ENCODE peak calls at places on chromosomes 5 and 9, in nine cellular contexts. W is osteoblast, T is cardiac muscle cell, G is pancreas, K is HCT116, M is choroid plexus epithelial cell, E is BJ, U is vagina, P is brain microvascular endothelial cell. N is an unnamed sample.

GRCh38 chr5:72920690-72921089 is 35.2 kb upstream of the FCHO2 start:
- DNase-seq in T (peak), W (no peak), M (peak), G (no peak), K (peak), U (no peak), E (no peak), P (no peak), N (peak)

GRCh38 chr5:27962201-27962600 is 923.8 kb upstream of the CDH9 start:
- DNase-seq in K (no peak), G (no peak), T (peak), U (no peak), W (no peak), P (no peak), M (peak), E (no peak), N (no peak)

GRCh38 chr9:108842610-108843295 is 13.0 kb downstream of the ACTL7B start:
- DNase-seq in P (no peak), G (no peak), W (no peak), T (no peak), E (no peak), K (no peak), U (peak), M (no peak), N (no peak)

GRCh38 chr5:169222934-169223594 is 77.9 kb downstream of the SLIT3 start:
- DNase-seq in E (no peak), K (no peak), P (no peak), W (no peak), M (no peak), U (no peak), G (no peak), T (no peak), N (no peak)

GRCh38 chr9:132794730-132795380 is 83.2 kb downstream of the AK8 start:
- DNase-seq in U (peak), M (no peak), P (no peak), E (no peak), W (no peak), G (no peak), K (no peak), T (no peak), N (no peak)

GRCh38 chr5:169538935-169539334 is 44.6 kb upstream of the SPDL1 start:
- DNase-seq in G (no peak), K (no peak), M (no peak), E (no peak), T (no peak), U (no peak), W (no peak), P (no peak), N (no peak)

GRCh38 chr5:157464518-157465171 is 4.6 kb downstream of the NIPAL4 start:
- DNase-seq in G (no peak), K (peak), E (peak), T (peak), U (no peak), W (peak), P (peak), M (peak), N (peak)

GRCh38 chr9:14313378-14313940 is 482 bp downstream of the NFIB start:
- DNase-seq in W (no peak), E (no peak), M (peak), U (no peak), P (peak), G (peak), K (no peak), T (no peak), N (no peak)

GRCh38 chr9:110320651-110321050 is 17.0 kb downstream of the TXNDC8 start:
- DNase-seq in T (peak), G (no peak), P (no peak), U (no peak), E (peak), W (no peak), M (peak), K (no peak), N (no peak)

GRCh38 chr5:34039398-34040157 is 3.4 kb downstream of the C1QTNF3 start:
- DNase-seq in U (no peak), K (no peak), W (no peak), G (no peak), T (no peak), E (no peak), M (no peak), P (no peak), N (no peak)

GRCh38 chr5:34043099-34043876 is at the start of gene C1QTNF3:
- DNase-seq in T (peak), U (no peak), P (no peak), W (no peak), G (no peak), M (no peak), E (no peak), K (no peak), N (peak)

GRCh38 chr5:34042302-34042701 is 711 bp downstream of the C1QTNF3 start:
- DNase-seq in P (no peak), M (no peak), U (no peak), W (peak), T (no peak), K (no peak), E (no peak), G (no peak), N (no peak)

GRCh38 chr5:34040411-34040810 is 2.6 kb downstream of the C1QTNF3 start:
- DNase-seq in T (no peak), M (no peak), P (no peak), U (no peak), K (no peak), E (no peak), G (no peak), W (no peak), N (no peak)

GRCh38 chr5:34041247-34041972 is 1.6 kb downstream of the C1QTNF3 start:
- DNase-seq in U (no peak), T (no peak), G (no peak), E (no peak), K (no peak), M (no peak), W (no peak), P (no peak), N (no peak)
- TF ChIP-seq CTCF in U (no peak), T (no peak), G (no peak), E (no peak), K (no peak), M (no peak), W (no peak), P (no peak), N (no peak)

GRCh38 chr9:16221350-16221749 is 649.1 kb downstream of the BNC2 start:
- DNase-seq in K (no peak), W (no peak), P (no peak), M (no peak), E (no peak), U (no peak), T (no peak), G (no peak), N (no peak)
- H3K4me3 ChIP-seq in K (no peak), W (no peak), P (no peak), M (no peak), E (no peak), U (no peak), T (no peak), G (no peak), N (no peak)

GRCh38 chr5:20555034-20555433 is 567.0 kb upstream of the CDH18 start:
- DNase-seq in T (no peak), W (no peak), P (no peak), G (no peak), E (no peak), U (no peak), K (no peak), M (no peak), N (no peak)
- TF ChIP-seq CTCF in T (peak), W (no peak), P (no peak), G (no peak), E (no peak), U (no peak), K (no peak), M (peak), N (no peak)

GRCh38 chr5:145941677-145942130 is 5.3 kb downstream of the SH3RF2 start:
- DNase-seq in W (no peak), G (no peak), K (peak), T (no peak), M (no peak), P (no peak), U (no peak), E (no peak), N (no peak)

GRCh38 chr5:145938699-145939531 is 2.5 kb downstream of the SH3RF2 start:
- DNase-seq in G (no peak), U (no peak), P (no peak), M (no peak), W (no peak), T (no peak), K (no peak), E (no peak), N (peak)

GRCh38 chr5:145941096-145941676 is 4.8 kb downstream of the SH3RF2 start:
- DNase-seq in W (no peak), E (no peak), K (no peak), M (peak), P (no peak), U (no peak), T (no peak), G (no peak), N (no peak)

GRCh38 chr5:145937432-145938250 is 1.3 kb downstream of the SH3RF2 start:
- DNase-seq in P (no peak), G (peak), W (peak), U (no peak), K (peak), E (no peak), M (peak), T (no peak), N (peak)

DNA sequence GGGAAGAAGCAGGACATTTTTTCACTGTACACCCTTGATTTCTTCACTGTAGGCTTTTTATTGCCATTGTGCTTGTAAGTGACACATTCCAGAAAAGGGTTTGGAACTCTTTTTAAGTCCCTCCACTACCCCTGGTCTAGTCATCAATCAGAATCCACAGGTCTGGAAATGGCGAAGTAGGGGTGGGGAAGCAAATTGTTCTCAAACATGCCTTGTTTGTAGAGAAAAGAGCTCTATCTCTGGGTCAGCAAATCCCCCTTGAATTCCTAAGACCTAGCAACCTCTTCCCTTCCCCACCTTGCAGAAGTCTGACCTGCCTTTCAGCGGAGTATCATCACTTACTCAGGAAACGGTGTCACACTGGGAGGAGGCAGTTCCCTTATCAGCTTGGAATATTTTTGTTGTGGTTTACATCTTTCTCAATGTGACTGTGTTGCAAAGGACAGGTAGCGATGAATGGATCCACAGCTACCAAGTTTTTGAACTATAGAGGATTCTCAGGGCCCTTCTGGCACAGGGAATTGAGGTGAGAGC is 3.2 kb downstream of the SH3RF2 start:
- DNase-seq in P (no peak), E (no peak), T (no peak), G (no peak), W (no peak), U (no peak), K (no peak), M (no peak), N (no peak)
- H3K4me3 ChIP-seq in P (no peak), E (no peak), T (peak), G (no peak), W (no peak), U (peak), K (peak), M (no peak), N (peak)

GRCh38 chr9:120928720-120929389 is 2.3 kb upstream of the TRAF1 start:
- DNase-seq in E (no peak), K (no peak), W (peak), M (peak), P (no peak), T (peak), G (peak), U (no peak), N (no peak)
- TF ChIP-seq CTCF in E (no peak), K (no peak), W (no peak), M (no peak), P (no peak), T (peak), G (no peak), U (no peak), N (no peak)

GRCh38 chr9:34991833-34992375 is 2.4 kb downstream of the DNAJB5 start:
- DNase-seq in P (no peak), T (peak), W (peak), K (peak), E (no peak), G (no peak), U (peak), M (peak), N (no peak)

GRCh38 chr9:34995288-34996060 is 5.9 kb downstream of the DNAJB5 start:
- DNase-seq in K (no peak), G (no peak), T (peak), U (peak), E (no peak), P (no peak), M (peak), W (no peak), N (no peak)

GRCh38 chr9:34994429-34995287 is 5.1 kb downstream of the DNAJB5 start:
- DNase-seq in M (peak), P (no peak), G (no peak), T (peak), W (peak), U (peak), E (no peak), K (peak), N (no peak)

GRCh38 chr9:34992376-34992951 is 2.9 kb downstream of the DNAJB5 start:
- DNase-seq in E (peak), P (peak), W (peak), K (peak), U (peak), M (peak), G (no peak), T (peak), N (peak)

GRCh38 chr9:34993502-34994428 is 4.2 kb downstream of the DNAJB5 start:
- DNase-seq in G (no peak), M (peak), U (peak), K (no peak), E (no peak), T (peak), W (peak), P (no peak), N (no peak)
- H3K4me3 ChIP-seq in G (no peak), M (no peak), U (no peak), K (no peak), E (no peak), T (no peak), W (no peak), P (no peak), N (no peak)

DNA sequence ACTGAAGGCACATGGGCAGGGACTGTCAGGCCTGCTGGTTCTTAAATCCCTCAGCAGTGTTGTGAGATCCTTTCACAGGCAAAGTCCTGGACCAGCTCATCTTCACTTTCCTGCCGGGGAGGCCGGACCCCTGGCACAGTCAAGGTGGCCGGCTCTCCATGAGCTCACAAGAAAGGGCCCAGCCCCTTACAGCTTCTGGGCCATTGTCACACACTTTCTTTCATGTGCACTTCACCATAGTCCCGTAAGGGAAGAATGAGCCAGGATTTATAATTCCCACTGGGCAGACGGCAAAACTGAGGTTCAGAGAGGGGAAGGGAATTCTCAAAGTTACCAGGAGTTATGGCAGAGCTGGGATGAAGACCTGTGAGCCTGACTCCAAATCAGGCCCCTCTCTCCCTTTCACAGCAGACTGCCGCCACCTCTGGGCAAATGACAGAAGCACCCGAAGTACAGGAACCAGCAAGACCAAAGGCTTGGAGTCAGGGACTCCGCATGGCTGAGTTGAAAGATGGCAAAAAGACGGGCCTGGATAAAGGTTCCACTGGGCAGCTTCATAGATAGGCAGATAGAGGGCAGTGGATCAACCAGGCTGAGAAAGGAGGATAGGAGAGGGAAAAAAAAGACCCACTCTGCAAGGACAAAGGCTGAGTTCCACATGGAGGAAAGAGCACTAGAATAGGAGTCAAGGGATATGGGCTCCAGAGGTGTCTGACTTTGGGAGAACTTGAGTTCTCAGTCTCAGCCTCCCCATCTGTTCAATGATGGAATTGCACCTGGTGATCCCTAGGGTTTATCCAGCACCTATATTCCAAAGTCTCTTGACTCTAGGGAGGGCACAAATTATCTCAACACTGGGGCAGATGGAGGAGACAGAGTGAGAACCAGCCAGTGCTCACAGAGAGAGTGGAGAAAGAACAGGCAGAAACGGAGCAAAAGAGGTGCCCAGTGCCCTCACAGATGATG is 128.7 kb downstream of the PAX5 start:
- DNase-seq in P (no peak), W (no peak), U (no peak), T (no peak), E (no peak), G (no peak), M (no peak), K (no peak), N (no peak)
- TF ChIP-seq CTCF in P (peak), W (no peak), U (no peak), T (peak), E (no peak), G (no peak), M (peak), K (no peak), N (peak)